ENCODE peak calls at places on chromosomes 5 and 9, in seven cellular contexts. H is hepatocyte, G is neural progenitor cell, T is GM23338, A is SK-N-SH, Y is PC-3, J is HCT116. R is an unnamed sample.

GRCh38 chr5:94746731-94747124 is 128.3 kb downstream of the SLF1 start:
- DNase-seq in Y (no peak), T (no peak), A (no peak), G (no peak), J (no peak), H (no peak), R (no peak)

GRCh38 chr5:168987540-168988300 is 313.2 kb downstream of the SLIT3 start:
- DNase-seq in T (peak; percentile 90), J (peak; percentile 32), A (peak; percentile 63), H (peak; percentile 80), G (peak; percentile 79), Y (peak; percentile 90), R (peak; percentile 75)

GRCh38 chr5:122153230-122153629 is 23.9 kb downstream of the ZNF474 start:
- DNase-seq in A (no peak), H (no peak), J (no peak), T (no peak), G (no peak), Y (peak; percentile 71), R (peak; percentile 90)

GRCh38 chr9:7454490-7455110 is 345.0 kb downstream of the DMAC1 start:
- DNase-seq in A (no peak), Y (no peak), G (no peak), J (no peak), H (no peak), T (no peak), R (no peak)

GRCh38 chr5:159207616-159208507 is 1.5 kb downstream of the RNF145 start:
- DNase-seq in A (peak; percentile 84), T (peak; percentile 86), J (peak; percentile 33), Y (peak; percentile 77), H (peak; percentile 88), G (peak; percentile 89), R (peak; percentile 88)

GRCh38 chr9:72538926-72539702 is 17.7 kb downstream of the TMC1 start:
- DNase-seq in H (no peak), G (no peak), A (no peak), Y (no peak), T (no peak), J (no peak), R (peak; percentile 39)

GRCh38 chr9:72863456-72864094 is 89.3 kb downstream of the ALDH1A1 start:
- DNase-seq in H (no peak), G (no peak), A (no peak), T (no peak), Y (no peak), J (no peak), R (no peak)

GRCh38 chr5:77957-78804 is 13.8 kb upstream of the PLEKHG4B start:
- DNase-seq in Y (peak; percentile 69), J (peak; percentile 47), G (peak; percentile 75), H (no peak), T (peak; percentile 58), A (peak; percentile 70), R (peak; percentile 63)

GRCh38 chr5:175582697-175583096 is 75.2 kb upstream of the HRH2 start:
- DNase-seq in T (no peak), J (no peak), G (no peak), H (no peak), Y (no peak), A (no peak), R (no peak)

GRCh38 chr9:81150016-81150625 is 539.2 kb downstream of the TLE1 start:
- DNase-seq in J (no peak), H (no peak), A (no peak), T (no peak), Y (peak; percentile 62), G (no peak), R (no peak)

GRCh38 chr5:132466453-132467291 is 23.9 kb downstream of the IRF1 start:
- DNase-seq in H (no peak), G (no peak), A (no peak), J (no peak), Y (no peak), T (no peak), R (no peak)

GRCh38 chr9:36074870-36075532 is 38.3 kb downstream of the RECK start:
- DNase-seq in T (no peak), Y (no peak), J (no peak), H (peak; percentile 65), G (no peak), A (peak; percentile 30), R (peak; percentile 75)

DNA sequence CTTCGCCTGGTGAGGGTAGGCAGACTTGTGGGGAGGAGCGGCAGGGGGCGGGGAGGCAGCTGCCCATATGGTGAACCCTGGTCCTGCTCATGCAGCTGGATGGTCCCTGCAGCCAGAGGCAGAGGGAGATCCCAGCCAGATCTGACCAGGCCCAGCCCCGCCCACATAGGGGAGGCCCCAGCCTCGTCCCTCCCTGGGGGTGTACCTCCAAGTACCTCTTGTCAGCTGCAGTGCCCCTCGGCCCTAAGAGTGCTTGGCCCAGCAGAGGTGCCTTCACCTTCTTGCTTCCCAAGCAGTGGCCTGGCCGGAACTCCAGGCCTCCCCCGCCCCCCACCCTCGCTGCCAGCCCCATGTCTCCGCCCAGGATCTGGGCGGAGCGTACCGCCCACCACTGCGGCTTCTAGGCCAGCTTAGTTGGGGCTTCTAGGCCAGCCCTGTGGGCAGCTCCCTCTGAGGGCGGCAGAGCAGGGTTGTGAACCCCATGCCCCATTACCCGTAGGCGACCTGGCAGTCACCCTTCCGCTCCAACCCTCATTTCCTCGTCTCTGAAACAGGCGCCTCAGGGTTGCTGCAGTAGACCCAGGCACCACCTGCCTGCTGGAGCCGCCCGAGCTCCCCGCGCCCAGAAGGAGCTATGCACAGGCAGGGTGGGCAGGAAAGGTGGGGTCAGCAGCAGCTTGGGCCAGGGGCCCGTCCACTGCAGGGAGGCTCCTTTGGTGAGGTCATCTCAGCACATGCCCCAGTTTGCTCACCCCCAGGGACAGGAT is at the start of gene SARDH:
- DNase-seq in Y (peak; percentile 25), T (peak; percentile 83), H (peak; percentile 75), A (peak; percentile 98), G (peak; percentile 84), J (no peak), R (peak; percentile 50)
- H3K4me2 ChIP-seq in Y (peak within 1 kb of the TSS; percentile 71), T (peak within 1 kb of the TSS; percentile 73), H (peak within 1 kb of the TSS; percentile 84), A (peak within 1 kb of the TSS; percentile 81), G (peak within 1 kb of the TSS; percentile 71), J (peak within 1 kb of the TSS; percentile 81), R (peak within 1 kb of the TSS; percentile 57)

DNA sequence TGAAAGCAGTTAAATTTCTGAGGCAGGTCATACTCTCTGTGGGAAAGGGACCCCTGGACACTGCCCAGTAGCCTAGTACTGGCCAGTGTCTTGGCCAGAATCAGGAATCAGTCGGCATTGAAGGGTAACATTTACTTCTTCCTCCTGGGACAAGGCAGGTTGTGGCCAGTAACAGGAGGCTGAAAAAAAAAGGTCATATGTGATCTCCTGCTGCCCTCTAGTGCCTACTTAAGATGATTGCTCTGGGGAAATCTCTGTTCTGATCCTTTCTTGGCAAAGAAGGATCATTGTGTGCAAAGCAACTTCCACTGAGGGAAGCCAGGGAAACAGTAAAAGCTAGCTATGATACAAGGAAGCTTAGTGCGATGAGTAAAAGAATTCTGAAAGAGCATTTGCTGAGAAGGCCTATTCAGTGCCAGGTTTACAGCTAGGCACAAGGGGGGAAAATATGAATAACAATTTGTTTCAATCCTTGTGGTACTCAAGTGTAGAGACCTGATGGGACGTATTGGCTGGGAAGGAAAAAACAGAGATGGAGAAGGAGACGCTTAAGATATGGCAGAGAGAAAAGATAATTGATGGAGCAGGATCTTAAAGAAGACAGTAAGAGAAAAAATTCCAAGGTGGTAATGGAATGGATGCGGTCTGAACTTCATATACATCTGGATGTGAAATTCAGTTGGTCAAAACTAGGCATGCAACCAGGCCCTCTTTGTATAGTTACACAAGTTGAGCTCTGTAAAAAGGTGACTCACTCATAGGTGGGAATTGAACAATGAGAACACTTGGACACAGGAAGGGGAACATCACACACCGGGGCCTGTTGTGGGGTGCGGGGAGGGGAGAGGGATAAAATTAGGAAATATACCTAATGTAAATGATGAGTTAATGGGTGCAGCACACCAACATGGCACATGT is 25.8 kb upstream of the TRIM32 start:
- DNase-seq in G (peak; percentile 82), J (peak; percentile 59), H (peak; percentile 86), Y (peak; percentile 58), A (peak; percentile 53), T (peak; percentile 91), R (peak; percentile 93)
- TF ChIP-seq EZH2phosphoT487 in G (no peak), J (no peak), H (no peak), Y (no peak), A (no peak), T (no peak), R (no peak)

GRCh38 chr9:131400627-131401026 is 6.7 kb downstream of the PRRC2B start:
- DNase-seq in T (no peak), Y (no peak), A (no peak), G (no peak), J (no peak), H (no peak), R (no peak)

GRCh38 chr9:131403493-131403773 is 9.5 kb downstream of the PRRC2B start:
- DNase-seq in G (no peak), A (no peak), T (no peak), J (no peak), H (no peak), Y (no peak), R (no peak)

GRCh38 chr9:131402738-131403492 is 9.0 kb downstream of the PRRC2B start:
- DNase-seq in J (no peak), H (peak; percentile 83), G (peak; percentile 82), A (no peak), T (no peak), Y (peak; percentile 72), R (peak; percentile 96)

GRCh38 chr9:131399972-131400371 is 6.1 kb downstream of the PRRC2B start:
- DNase-seq in A (no peak), Y (no peak), J (no peak), T (no peak), H (no peak), G (no peak), R (no peak)

GRCh38 chr9:131402073-131402472 is 8.2 kb downstream of the PRRC2B start:
- DNase-seq in J (no peak), H (no peak), Y (no peak), T (no peak), G (no peak), A (no peak), R (peak; percentile 87)
- H3K4me2 ChIP-seq in J (no peak overlapping the region), H (peak overlapping the region; percentile 51), Y (peak overlapping the region; percentile 67), T (peak overlapping the region; percentile 68), G (peak overlapping the region; percentile 66), A (no peak overlapping the region), R (peak overlapping the region; percentile 96)

GRCh38 chr9:99592834-99593584 is 228.7 kb upstream of the NR4A3 start:
- DNase-seq in A (no peak), G (no peak), J (no peak), T (no peak), Y (no peak), H (no peak), R (no peak)

GRCh38 chr9:99593621-99594020 is 228.1 kb upstream of the NR4A3 start:
- DNase-seq in A (no peak), J (no peak), Y (no peak), T (no peak), G (no peak), H (no peak), R (no peak)

GRCh38 chr9:99594056-99594780 is 227.5 kb upstream of the NR4A3 start:
- DNase-seq in G (no peak), A (no peak), T (no peak), H (no peak), J (no peak), Y (no peak), R (no peak)

GRCh38 chr9:99591770-99592169 is 229.9 kb upstream of the NR4A3 start:
- DNase-seq in A (no peak), J (no peak), H (no peak), G (no peak), Y (no peak), T (no peak), R (no peak)

DNA sequence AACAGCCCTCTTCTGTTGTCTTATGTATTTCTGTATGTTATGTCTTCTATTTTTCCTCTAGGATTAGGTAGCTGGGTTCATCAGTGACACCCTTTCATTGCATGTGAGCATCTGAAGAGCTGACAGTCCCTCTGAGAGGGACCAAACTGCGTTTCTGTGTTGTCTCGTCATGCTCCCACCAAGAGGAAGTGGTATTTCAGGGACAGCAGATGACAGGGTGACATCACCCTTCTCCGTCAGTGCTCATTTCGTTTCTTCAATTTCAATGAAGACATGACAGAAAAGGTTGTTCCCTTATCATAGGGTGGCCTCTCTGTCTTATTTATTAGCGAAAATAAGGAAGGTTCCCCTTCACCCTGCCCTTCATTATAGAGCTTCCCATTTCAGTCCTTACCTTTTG is 225.9 kb upstream of the NR4A3 start:
- DNase-seq in Y (no peak), A (no peak), T (no peak), H (no peak), J (no peak), G (no peak), R (no peak)
- TF ChIP-seq EZH2phosphoT487 in Y (no peak), A (no peak), T (no peak), H (no peak), J (no peak), G (no peak), R (no peak)

R was measured in GM23248.